ENCODE peak calls at places on chromosomes 12 and 14, in five cellular contexts. A is Daoy, C is hippocampal formation, J is AG08395, V is retinal pigment epithelial cell. T is an unnamed sample.

GRCh38 chr12:7129647-7130536 is at the start of gene CLSTN3:
- DNase-seq in A (peak), C (peak), J (peak), V (peak), T (peak)

GRCh38 chr14:53368714-53369191 is 215.6 kb upstream of the DDHD1 start:
- DNase-seq in A (peak), C (no peak), J (peak), V (no peak), T (peak)

GRCh38 chr12:31021181-31021580 is 52.5 kb upstream of the DDX11 start:
- DNase-seq in A (no peak), C (no peak), J (no peak), V (no peak), T (no peak)

GRCh38 chr12:92144631-92145480 is 790 bp downstream of the BTG1 start:
- DNase-seq in A (peak), C (no peak), J (no peak), V (no peak), T (no peak)

GRCh38 chr14:28488658-28489057 is 277.9 kb upstream of the FOXG1 start:
- DNase-seq in A (no peak), C (no peak), J (no peak), V (no peak), T (no peak)

GRCh38 chr12:131910302-131911110 is 16.1 kb downstream of the ULK1 start:
- DNase-seq in A (peak), C (no peak), J (no peak), V (no peak), T (no peak)

GRCh38 chr12:51959211-51959610 is 7.7 kb downstream of the ACVR1B start:
- DNase-seq in A (no peak), C (no peak), J (no peak), V (no peak), T (no peak)

GRCh38 chr14:63764620-63765139 is 36.8 kb upstream of the SGPP1 start:
- DNase-seq in A (no peak), C (no peak), J (no peak), V (no peak), T (no peak)

GRCh38 chr12:18430425-18431048 is 169.2 kb downstream of the PIK3C2G start:
- DNase-seq in A (no peak), C (peak), J (peak), V (no peak), T (peak)

GRCh38 chr12:114945351-114945750 is 261.4 kb upstream of the TBX3 start:
- DNase-seq in A (no peak), C (no peak), J (peak), V (no peak), T (no peak)

GRCh38 chr14:51703787-51704186 is 52.1 kb downstream of the FRMD6 start:
- DNase-seq in A (no peak), C (no peak), J (no peak), V (no peak), T (no peak)

GRCh38 chr12:50504798-50505385 is at the start of gene DIP2B:
- DNase-seq in A (peak), C (peak), J (peak), V (peak), T (peak)

GRCh38 chr14:45785240-45785639 is 532.2 kb upstream of the MIS18BP1 start:
- DNase-seq in A (no peak), C (no peak), J (no peak), V (no peak), T (no peak)

GRCh38 chr14:56846970-56847928 is 37.0 kb upstream of the OTX2 start:
- DNase-seq in A (no peak), C (no peak), J (no peak), V (no peak), T (no peak)

GRCh38 chr14:104197449-104198247 is 59.3 kb downstream of the KIF26A start:
- DNase-seq in A (no peak), C (no peak), J (no peak), V (no peak), T (no peak)

GRCh38 chr12:3600039-3600720 is 109.2 kb downstream of the PRMT8 start:
- DNase-seq in A (peak), C (no peak), J (no peak), V (peak), T (no peak)

GRCh38 chr12:19181666-19182426 is 52.3 kb downstream of the PLEKHA5 start:
- DNase-seq in A (no peak), C (peak), J (peak), V (no peak), T (no peak)

GRCh38 chr14:105168093-105168420 is 519 bp downstream of the JAG2 start:
- DNase-seq in A (no peak), C (no peak), J (no peak), V (no peak), T (no peak)

GRCh38 chr14:104109731-104110361 is 24.3 kb downstream of the ASPG start:
- DNase-seq in A (no peak), C (no peak), J (no peak), V (no peak), T (no peak)

GRCh38 chr12:74537126-74537706 is 419 bp upstream of the ATXN7L3B start:
- DNase-seq in A (peak), C (peak), J (peak), V (no peak), T (peak)

GRCh38 chr12:12983420-12984035 is 16.5 kb downstream of the HEBP1 start:
- DNase-seq in A (peak), C (peak), J (peak), V (no peak), T (peak)